ENCODE peak calls at places on chromosomes 13 and 19, in seven cellular contexts. Y is IMR-90, H is H1, E is mesenchymal stem cell, C is mesendoderm, S is H9, X is trophoblast cell. M is an unnamed sample. For H3K4me1, the result is how much of the 10 kb centered on the place peaks cover.

GRCh38 chr13:44188257-44188656 is 185.4 kb upstream of the SERP2 start:
- DNase-seq in H (no peak), C (peak), E (peak), X (peak), S (no peak), Y (peak), M (no peak)

GRCh38 chr19:42512130-42512636 is 16.1 kb downstream of the CEACAM1 start:
- DNase-seq in E (no peak), Y (no peak), C (no peak), H (no peak), S (no peak), X (no peak), M (no peak)

GRCh38 chr13:46675016-46675415 is 121.9 kb downstream of the ESD start:
- DNase-seq in Y (no peak), C (no peak), S (no peak), E (no peak), H (no peak), X (no peak), M (no peak)

GRCh38 chr19:41584260-41584810 is 8.4 kb downstream of the CEACAM21 start:
- DNase-seq in S (no peak), E (no peak), H (no peak), C (no peak), Y (no peak), X (no peak), M (no peak)

GRCh38 chr13:80336335-80336734 is 4.6 kb downstream of the SPRY2 start:
- DNase-seq in Y (peak), H (no peak), S (no peak), C (no peak), X (no peak), E (peak), M (no peak)

GRCh38 chr19:18401580-18402112 is 4.2 kb upstream of the LRRC25 start:
- DNase-seq in S (no peak), X (peak), E (peak), Y (peak), H (no peak), C (peak), M (no peak)

GRCh38 chr13:50380905-50381304 is 365.7 kb downstream of the KCNRG start:
- DNase-seq in Y (no peak), H (no peak), C (no peak), S (no peak), X (no peak), E (no peak), M (no peak)

GRCh38 chr19:47284324-47284899 is 9.7 kb downstream of the INAFM1 start:
- DNase-seq in C (peak), E (peak), Y (peak), X (peak), H (no peak), S (no peak), M (peak)

GRCh38 chr13:34502011-34502410 is 440.1 kb upstream of the NBEA start:
- DNase-seq in Y (no peak), X (peak), E (no peak), C (peak), H (no peak), S (no peak), M (no peak)

GRCh38 chr19:29139227-29139626 is 73.7 kb downstream of the UQCRFS1 start:
- DNase-seq in E (no peak), S (no peak), C (no peak), Y (no peak), H (no peak), X (no peak), M (no peak)

GRCh38 chr13:27966641-27967202 is 2.4 kb downstream of the CDX2 start:
- DNase-seq in Y (no peak), S (peak), C (peak), X (no peak), H (no peak), E (no peak), M (no peak)

GRCh38 chr19:29245221-29245620 is 32.3 kb upstream of the UQCRFS1 start:
- DNase-seq in S (no peak), C (no peak), E (no peak), Y (no peak), X (no peak), H (no peak), M (no peak)

GRCh38 chr13:51772105-51772455 is 31.9 kb downstream of the DHRS12 start:
- DNase-seq in Y (no peak), X (no peak), S (no peak), E (no peak), H (no peak), C (no peak), M (no peak)

GRCh38 chr19:19039901-19040300 is 6.5 kb downstream of the ARMC6 start:
- DNase-seq in S (no peak), H (no peak), Y (no peak), C (no peak), X (no peak), E (no peak), M (no peak)

GRCh38 chr19:42028304-42029216 is 34.5 kb upstream of the ATP1A3 start:
- DNase-seq in C (peak), E (no peak), H (peak), S (peak), X (no peak), Y (no peak), M (peak)

GRCh38 chr13:30301827-30302226 is 5.5 kb downstream of the KATNAL1 start:
- DNase-seq in S (no peak), E (no peak), X (no peak), H (no peak), Y (no peak), C (no peak), M (no peak)

GRCh38 chr19:50924576-50924975 is 13.4 kb upstream of the KLK4 start:
- DNase-seq in H (no peak), Y (no peak), C (no peak), E (no peak), S (no peak), X (no peak), M (no peak)

GRCh38 chr19:41570639-41571112 is 5.3 kb upstream of the CEACAM21 start:
- DNase-seq in H (peak), E (peak), X (peak), S (peak), Y (peak), C (peak), M (peak)

GRCh38 chr13:98454389-98454881 is 122.5 kb downstream of the STK24 start:
- DNase-seq in S (no peak), Y (peak), E (peak), C (no peak), X (no peak), H (no peak), M (no peak)

GRCh38 chr19:46216612-46217011 is 12.9 kb upstream of the IGFL1 start:
- DNase-seq in H (no peak), X (no peak), Y (no peak), C (no peak), E (no peak), S (no peak), M (no peak)

GRCh38 chr13:113110048-113110851 is 4.7 kb downstream of the F7 start:
- DNase-seq in X (no peak), E (no peak), C (no peak), H (no peak), Y (no peak), S (no peak), M (no peak)

GRCh38 chr13:80945328-80945727 is 604.4 kb upstream of the SPRY2 start:
- DNase-seq in C (peak), E (peak), Y (no peak), X (no peak), S (peak), H (peak), M (peak)

GRCh38 chr13:27973291-27973690 is 4.2 kb upstream of the CDX2 start:
- DNase-seq in S (no peak), X (no peak), Y (no peak), H (no peak), E (no peak), C (no peak), M (no peak)

GRCh38 chr19:1590641-1591397 is 1.8 kb downstream of the MBD3 start:
- DNase-seq in S (peak), C (peak), H (no peak), E (peak), X (peak), Y (no peak), M (no peak)

GRCh38 chr13:20426766-20427448 is 98.8 kb downstream of the CRYL1 start:
- DNase-seq in C (no peak), S (no peak), X (no peak), Y (peak), E (peak), H (no peak), M (no peak)

GRCh38 chr19:5083547-5083965 is 114.6 kb downstream of the KDM4B start:
- DNase-seq in X (no peak), E (peak), C (peak), Y (no peak), H (no peak), S (no peak), M (no peak)

GRCh38 chr13:98897706-98898105 is 80.2 kb downstream of the DOCK9 start:
- DNase-seq in C (no peak), Y (no peak), H (no peak), S (no peak), X (peak), E (no peak), M (no peak)

GRCh38 chr13:61410669-61411297 is 4.9 kb downstream of the PCDH20 start:
- DNase-seq in H (no peak), S (no peak), C (peak), X (peak), E (peak), Y (peak), M (no peak)

GRCh38 chr13:28536371-28536770 is 41.4 kb upstream of the FLT1 start:
- DNase-seq in C (no peak), X (peak), E (no peak), S (no peak), Y (no peak), H (no peak), M (no peak)

GRCh38 chr13:50679321-50679720 is 164.2 kb downstream of the DLEU7 start:
- DNase-seq in H (no peak), X (no peak), S (no peak), C (no peak), Y (no peak), E (no peak), M (no peak)

GRCh38 chr13:36088463-36088862 is 42.7 kb downstream of the DCLK1 start:
- DNase-seq in E (no peak), X (no peak), S (no peak), Y (no peak), H (no peak), C (no peak), M (no peak)

GRCh38 chr19:30208661-30209060 is 163.5 kb upstream of the ZNF536 start:
- DNase-seq in Y (no peak), C (no peak), E (no peak), S (peak), X (no peak), H (no peak), M (no peak)

GRCh38 chr19:1073063-1073955 is 6.3 kb downstream of the ARHGAP45 start:
- DNase-seq in H (no peak), X (no peak), E (no peak), Y (no peak), C (no peak), S (no peak), M (no peak)

GRCh38 chr13:34751492-34751891 is 190.6 kb upstream of the NBEA start:
- DNase-seq in H (no peak), E (no peak), C (peak), S (no peak), X (peak), Y (no peak), M (no peak)

GRCh38 chr19:38655148-38655824 is 7.8 kb downstream of the ACTN4 start:
- DNase-seq in H (no peak), Y (peak), S (no peak), C (no peak), X (no peak), E (peak), M (no peak)

GRCh38 chr13:45683701-45684100 is 18.4 kb upstream of the CBY2 start:
- DNase-seq in Y (no peak), S (peak), X (no peak), E (no peak), H (no peak), C (peak), M (no peak)

GRCh38 chr13:50129923-50130685 is 114.9 kb downstream of the KCNRG start:
- DNase-seq in Y (no peak), H (no peak), C (peak), E (peak), S (peak), X (peak), M (peak)

GRCh38 chr13:65932587-65933239 is 1297.4 kb downstream of the PCDH9 start:
- DNase-seq in E (peak), Y (peak), X (peak), S (no peak), H (no peak), C (no peak), M (no peak)

GRCh38 chr13:88124142-88124541 is 453.0 kb downstream of the SLITRK5 start:
- DNase-seq in H (no peak), X (no peak), C (peak), E (no peak), S (no peak), Y (no peak), M (no peak)
- H2BK5ac ChIP-seq in H (no peak), X (no peak), C (no peak), E (no peak), S (no peak), Y (no peak), M (no peak)

DNA sequence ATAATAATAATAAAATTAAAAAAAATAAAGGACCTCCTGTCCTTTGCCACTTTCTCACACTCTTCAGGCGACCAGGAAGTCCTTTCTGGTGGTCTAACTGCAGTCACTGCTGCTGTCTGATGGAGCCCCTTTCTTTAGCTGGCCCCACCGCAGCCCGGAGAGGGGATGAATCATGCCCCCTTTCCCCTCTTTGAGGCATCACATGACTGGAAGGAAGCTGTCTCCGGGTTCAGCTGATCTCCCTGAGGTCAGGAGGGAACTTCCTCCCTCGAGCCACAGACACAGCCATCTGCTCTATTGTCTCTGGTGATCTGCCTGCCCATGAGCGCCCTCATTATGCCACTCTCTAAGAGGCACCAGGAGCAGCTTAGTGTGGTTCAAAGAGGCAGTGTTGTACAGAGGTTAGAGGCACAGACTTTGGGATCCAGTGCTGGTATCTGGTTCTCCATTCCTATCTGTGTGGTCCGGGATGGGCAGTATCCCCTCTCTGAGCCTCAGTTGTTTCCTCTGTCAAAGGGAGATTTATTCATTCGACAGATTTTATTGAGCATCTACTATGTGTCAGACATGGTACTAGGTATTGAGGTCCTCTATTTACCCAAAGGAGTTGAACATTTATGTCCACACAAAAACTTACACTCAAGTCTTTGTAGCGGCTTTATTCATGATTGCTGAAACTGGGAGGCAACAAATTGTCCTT is 30.0 kb downstream of the VAV1 start:
- DNase-seq in E (no peak), Y (no peak), S (peak), X (peak), C (peak), H (no peak), M (no peak)
- H3K4me1 ChIP-seq in E (under half), Y (under half), S (under half), X (under half), C (under half), H (under half), M (under half)

GRCh38 chr13:75329097-75329496 is 152.9 kb downstream of the TBC1D4 start:
- DNase-seq in H (no peak), X (peak), C (no peak), Y (no peak), E (no peak), S (no peak), M (no peak)

GRCh38 chr13:75327132-75327505 is 154.8 kb downstream of the TBC1D4 start:
- DNase-seq in E (no peak), X (no peak), Y (no peak), H (no peak), S (no peak), C (no peak), M (no peak)

GRCh38 chr13:75329723-75330122 is 152.2 kb downstream of the TBC1D4 start:
- DNase-seq in X (peak), Y (no peak), E (no peak), S (no peak), C (no peak), H (no peak), M (no peak)

GRCh38 chr13:75324413-75324940 is 157.5 kb downstream of the TBC1D4 start:
- DNase-seq in C (no peak), H (no peak), Y (peak), S (no peak), X (peak), E (no peak), M (no peak)

GRCh38 chr13:75326173-75327131 is 155.5 kb downstream of the TBC1D4 start:
- DNase-seq in H (no peak), Y (peak), S (no peak), C (peak), E (peak), X (peak), M (no peak)
- H3K9ac ChIP-seq in H (no peak), Y (no peak), S (no peak), C (no peak), E (peak), X (no peak), M (no peak)

DNA sequence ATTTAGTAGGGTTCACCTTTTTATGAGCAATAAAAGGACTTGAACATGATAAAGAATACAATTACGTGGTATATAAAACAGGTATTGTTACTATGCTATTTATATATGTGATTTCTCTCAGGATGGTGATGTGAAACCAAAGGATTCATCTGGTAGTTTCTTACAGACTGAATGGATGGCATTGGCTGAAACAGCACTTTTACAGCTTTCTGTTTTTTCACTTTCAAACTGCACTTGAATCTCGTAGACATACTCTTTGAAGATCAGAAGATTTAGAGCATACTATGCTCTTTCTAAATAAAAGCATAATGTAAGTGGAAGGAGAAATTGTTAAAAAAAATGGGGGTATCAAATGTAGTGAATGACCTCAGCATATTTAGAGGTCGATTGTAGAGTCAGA is 354.8 kb downstream of the HS6ST3 start:
- DNase-seq in X (no peak), E (no peak), Y (no peak), H (no peak), S (no peak), C (no peak), M (no peak)
- H2BK5ac ChIP-seq in X (no peak), E (no peak), Y (no peak), H (no peak), S (no peak), C (no peak), M (no peak)

GRCh38 chr13:23627419-23627818 is 57.2 kb downstream of the TNFRSF19 start:
- DNase-seq in Y (no peak), E (no peak), C (no peak), X (no peak), H (no peak), S (no peak), M (no peak)
- H3K4me1 ChIP-seq in Y (under half), E (under half), C (under half), X (under half), H (under half), S (under half), M (under half)